ENCODE peak calls at places on chromosomes 2 and 18, in five cellular contexts. G is BJ, A is Caco-2, D is IMR-90, O is body of pancreas. S is an unnamed sample.

GRCh38 chr18:27181726-27182125 is 3.4 kb downstream of the CHST9 start:
- DNase-seq in D (no peak), G (no peak), O (no peak), A (no peak), S (no peak)

GRCh38 chr2:110919738-110920137 is 187.4 kb downstream of the ACOXL start:
- DNase-seq in O (no peak), G (no peak), D (no peak), A (no peak), S (no peak)

GRCh38 chr18:79789901-79790885 is 7.5 kb upstream of the KCNG2 start:
- DNase-seq in D (no peak), A (no peak), O (no peak), G (no peak), S (peak)

GRCh38 chr2:8680931-8681760 is 710 bp upstream of the ID2 start:
- DNase-seq in G (peak), D (peak), O (peak), A (peak), S (peak)

GRCh38 chr2:31831585-31831984 is 179.2 kb downstream of the MEMO1 start:
- DNase-seq in A (no peak), D (peak), G (no peak), O (no peak), S (no peak)

GRCh38 chr2:218354850-218355443 is 1.7 kb upstream of the CATIP start:
- DNase-seq in O (no peak), G (no peak), A (peak), D (no peak), S (no peak)

GRCh38 chr18:59509477-59510173 is 150.6 kb upstream of the LMAN1 start:
- DNase-seq in D (no peak), A (no peak), G (no peak), O (no peak), S (no peak)

GRCh38 chr2:23412556-23413155 is 27.7 kb downstream of the KLHL29 start:
- DNase-seq in G (no peak), O (no peak), D (peak), A (no peak), S (peak)

GRCh38 chr18:43919565-43919964 is 642.3 kb upstream of the SYT4 start:
- DNase-seq in G (no peak), D (no peak), A (no peak), O (peak), S (peak)

GRCh38 chr2:145341536-145341935 is 821.6 kb upstream of the ZEB2 start:
- DNase-seq in A (no peak), G (no peak), D (no peak), O (no peak), S (no peak)

GRCh38 chr2:53347219-53347618 is 420.4 kb upstream of the CHAC2 start:
- DNase-seq in A (no peak), D (no peak), O (no peak), G (no peak), S (no peak)

GRCh38 chr2:236824836-236825235 is 255.2 kb downstream of the ACKR3 start:
- DNase-seq in G (no peak), O (peak), A (peak), D (no peak), S (no peak)

GRCh38 chr2:61179701-61180639 is 18.0 kb downstream of the C2orf74 start:
- DNase-seq in G (no peak), D (peak), O (peak), A (no peak), S (peak)

GRCh38 chr2:9330639-9331270 is 92.6 kb downstream of the ITGB1BP1 start:
- DNase-seq in A (no peak), O (no peak), G (no peak), D (no peak), S (no peak)

GRCh38 chr2:183995632-183996031 is 602.7 kb upstream of the ZNF804A start:
- DNase-seq in O (peak), G (no peak), D (no peak), A (no peak), S (peak)

GRCh38 chr18:5510109-5510846 is 33.5 kb downstream of the EPB41L3 start:
- DNase-seq in D (peak), G (no peak), A (no peak), O (no peak), S (peak)

GRCh38 chr18:55034742-55035141 is 75.5 kb upstream of the CCDC68 start:
- DNase-seq in O (no peak), A (no peak), D (no peak), G (no peak), S (no peak)

GRCh38 chr2:112836695-112837117 is at the start of gene IL1B:
- DNase-seq in A (no peak), O (no peak), D (peak), G (peak), S (peak)

GRCh38 chr18:21740474-21740723 is 193 bp upstream of the MIB1 start:
- DNase-seq in D (peak), O (no peak), A (peak), G (no peak), S (peak)

GRCh38 chr2:214203744-214204289 is 207.0 kb upstream of the VWC2L start:
- DNase-seq in G (no peak), D (peak), A (no peak), O (no peak), S (peak)

GRCh38 chr2:12317853-12318426 is 398.8 kb upstream of the TRIB2 start:
- DNase-seq in D (peak), G (peak), A (no peak), O (no peak), S (peak)

GRCh38 chr2:69946351-69947077 is 14.9 kb downstream of the ASPRV1 start:
- DNase-seq in O (no peak), D (peak), A (no peak), G (peak), S (peak)

GRCh38 chr2:227942021-227942420 is 70.6 kb downstream of the DAW1 start:
- DNase-seq in G (no peak), A (no peak), D (no peak), O (no peak), S (peak)

GRCh38 chr18:42028232-42028832 is 73.3 kb downstream of the PIK3C3 start:
- DNase-seq in D (peak), O (peak), G (no peak), A (no peak), S (peak)

GRCh38 chr18:3814840-3815239 is 364.9 kb downstream of the TGIF1 start:
- DNase-seq in O (no peak), D (peak), A (no peak), G (no peak), S (peak)

GRCh38 chr18:77022556-77022955 is 110.0 kb downstream of the MBP start:
- DNase-seq in D (no peak), G (no peak), A (no peak), O (no peak), S (no peak)

GRCh38 chr2:240212425-240213225 is 72.2 kb upstream of the OTOS start:
- DNase-seq in O (no peak), G (no peak), A (no peak), D (no peak), S (no peak)

GRCh38 chr2:20595439-20596192 is 55.3 kb downstream of the HS1BP3 start:
- DNase-seq in D (peak), G (no peak), A (no peak), O (peak), S (peak)

GRCh38 chr2:38666578-38666926 is 638 bp downstream of the GALM start:
- DNase-seq in D (peak), A (peak), O (peak), G (no peak), S (peak)

GRCh38 chr18:61606759-61607158 is 273.5 kb downstream of the CDH20 start:
- DNase-seq in A (no peak), G (peak), D (peak), O (peak), S (peak)

GRCh38 chr2:62550466-62550865 is 44.5 kb upstream of the TMEM17 start:
- DNase-seq in D (peak), G (no peak), O (no peak), A (no peak), S (peak)

GRCh38 chr2:177329035-177329434 is 63.5 kb upstream of the AGPS start:
- DNase-seq in D (no peak), G (no peak), O (no peak), A (no peak), S (no peak)

GRCh38 chr2:232402518-232402917 is 4.1 kb upstream of the ALPG start:
- DNase-seq in O (no peak), G (no peak), A (no peak), D (no peak), S (no peak)

GRCh38 chr2:23239374-23239773 is 145.6 kb upstream of the KLHL29 start:
- DNase-seq in A (no peak), O (no peak), D (no peak), G (no peak), S (no peak)

GRCh38 chr2:69453475-69454129 is 16.4 kb upstream of the NFU1 start:
- DNase-seq in A (no peak), D (no peak), G (no peak), O (no peak), S (peak)

GRCh38 chr2:95267458-95268207 is 6.6 kb upstream of the PROM2 start:
- DNase-seq in O (no peak), G (no peak), D (peak), A (no peak), S (peak)

GRCh38 chr2:209334188-209335017 is 89.4 kb upstream of the MAP2 start:
- DNase-seq in A (peak), G (no peak), D (peak), O (peak), S (peak)

GRCh38 chr2:113114996-113115395 is 12.4 kb upstream of the IL1RN start:
- DNase-seq in D (no peak), G (no peak), O (no peak), A (no peak), S (no peak)

GRCh38 chr2:80303006-80303741 is 1.4 kb downstream of the LRRTM1 start:
- DNase-seq in G (no peak), A (no peak), D (no peak), O (no peak), S (no peak)
- TF ChIP-seq CTCF in G (no peak), A (no peak), D (no peak), O (no peak), S (no peak)

GRCh38 chr2:219636144-219636915 is 8.9 kb downstream of the SLC4A3 start:
- DNase-seq in G (no peak), D (no peak), O (no peak), A (no peak), S (no peak)
- H3K4me3 ChIP-seq in G (no peak), D (no peak), O (no peak), A (no peak), S (no peak)

DNA sequence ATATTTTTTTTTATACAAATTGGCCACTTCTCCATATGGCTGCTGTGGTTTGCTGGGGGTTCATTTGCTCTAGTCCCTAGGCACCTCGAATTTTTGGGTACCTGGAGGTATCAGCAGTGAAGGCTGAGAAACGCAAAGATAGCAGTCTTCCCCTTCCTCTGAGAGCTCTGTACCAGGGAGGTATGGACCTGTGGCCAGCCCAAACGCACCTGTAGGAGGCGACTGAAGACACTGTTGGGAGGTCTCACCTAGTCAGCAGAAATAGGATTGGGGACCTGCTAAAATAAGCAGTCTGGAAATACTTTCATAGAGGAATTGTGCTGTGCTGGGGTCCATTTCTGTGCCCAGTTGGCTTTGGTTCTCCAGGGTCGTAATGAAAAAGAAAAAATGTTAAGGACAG is 292.2 kb upstream of the CYP26B1 start:
- DNase-seq in A (no peak), D (no peak), O (no peak), G (no peak), S (no peak)
- TF ChIP-seq CTCF in A (no peak), D (no peak), O (no peak), G (no peak), S (no peak)

GRCh38 chr2:231392431-231393148 is 2.9 kb upstream of the B3GNT7 start:
- DNase-seq in D (no peak), G (no peak), A (no peak), O (no peak), S (no peak)
- H3K4me3 ChIP-seq in D (no peak), G (no peak), A (no peak), O (no peak), S (no peak)

GRCh38 chr2:65790676-65790935 is 358.2 kb upstream of the SPRED2 start:
- DNase-seq in O (no peak), G (no peak), A (no peak), D (no peak), S (no peak)
- TF ChIP-seq CTCF in O (no peak), G (no peak), A (no peak), D (no peak), S (no peak)

GRCh38 chr18:46601338-46601908 is 55.6 kb downstream of the LOXHD1 start:
- DNase-seq in O (no peak), D (no peak), G (no peak), A (no peak), S (no peak)
- H3K4me3 ChIP-seq in O (no peak), D (no peak), G (no peak), A (no peak), S (no peak)